ENCODE peak calls at places on chromosomes 2 and 18, in four cellular contexts. T, A, P and F are unnamed samples.

GRCh38 chr2:165601866-165602636 is 132.6 kb downstream of the CSRNP3 start:
- DNase-seq in P (peak), T (no peak), A (no peak), F (no peak)

GRCh38 chr18:29218101-29218500 is 1041.2 kb upstream of the CDH2 start:
- DNase-seq in P (no peak), T (no peak), A (no peak), F (no peak)

GRCh38 chr2:208354964-208355381 is 51.6 kb upstream of the PTH2R start:
- DNase-seq in T (no peak), P (no peak), A (no peak), F (peak)

GRCh38 chr2:198309673-198310280 is 505.4 kb downstream of the PLCL1 start:
- DNase-seq in A (no peak), P (peak), T (peak), F (peak)

GRCh38 chr18:66560092-66560491 is 43.8 kb downstream of the CDH19 start:
- DNase-seq in T (no peak), A (no peak), P (peak), F (peak)

GRCh38 chr2:233380132-233381012 is 26.1 kb downstream of the DGKD start:
- DNase-seq in T (no peak), P (no peak), A (no peak), F (no peak)

GRCh38 chr2:120984046-120984445 is 248.4 kb downstream of the GLI2 start:
- DNase-seq in T (no peak), P (no peak), A (no peak), F (no peak)

GRCh38 chr2:65800998-65801397 is 368.6 kb upstream of the SPRED2 start:
- DNase-seq in P (peak), T (no peak), A (no peak), F (no peak)

GRCh38 chr2:153386481-153386891 is 92.1 kb downstream of the RPRM start:
- DNase-seq in A (no peak), P (no peak), T (no peak), F (no peak)

GRCh38 chr2:219128401-219128800 is 32.2 kb downstream of the NHEJ1 start:
- DNase-seq in A (no peak), T (no peak), P (no peak), F (no peak)

GRCh38 chr2:141508806-141509595 is 621.8 kb downstream of the LRP1B start:
- DNase-seq in P (no peak), A (no peak), T (no peak), F (no peak)

GRCh38 chr2:175253871-175254270 is 72.4 kb upstream of the ATP5MC3 start:
- DNase-seq in T (no peak), P (no peak), A (no peak), F (no peak)

GRCh38 chr2:233801357-233802131 is 23.4 kb downstream of the MROH2A start:
- DNase-seq in A (no peak), T (no peak), P (no peak), F (no peak)

GRCh38 chr18:74132201-74132600 is 15.4 kb downstream of the FBXO15 start:
- DNase-seq in P (no peak), A (no peak), T (no peak), F (no peak)

GRCh38 chr2:32946314-32947075 is at the start of gene LTBP1:
- DNase-seq in T (peak), P (peak), A (no peak), F (peak)

GRCh38 chr2:100859902-100860301 is 40.0 kb downstream of the NPAS2 start:
- DNase-seq in A (no peak), T (no peak), P (no peak), F (no peak)

GRCh38 chr2:149679286-149679685 is 91.7 kb upstream of the MMADHC start:
- DNase-seq in P (peak), T (no peak), A (no peak), F (no peak)
- TF ChIP-seq PBX3 in P (no peak), T (no peak), A (no peak), F (no peak)

GRCh38 chr2:109345091-109345490 is 216.1 kb downstream of the SH3RF3 start:
- DNase-seq in T (no peak), P (no peak), A (no peak), F (no peak)
- TF ChIP-seq PBX3 in T (no peak), P (no peak), A (no peak), F (no peak)

GRCh38 chr2:19843992-19844515 is 57.7 kb downstream of the TTC32 start:
- DNase-seq in P (no peak), A (no peak), T (no peak), F (no peak)

GRCh38 chr2:19844750-19845149 is 57.0 kb downstream of the TTC32 start:
- DNase-seq in A (no peak), T (no peak), P (no peak), F (no peak)

GRCh38 chr2:19845323-19845920 is 56.4 kb downstream of the TTC32 start:
- DNase-seq in T (no peak), A (no peak), P (no peak), F (no peak)

GRCh38 chr2:19839438-19839837 is 62.3 kb downstream of the TTC32 start:
- DNase-seq in P (no peak), A (no peak), T (no peak), F (no peak)

DNA sequence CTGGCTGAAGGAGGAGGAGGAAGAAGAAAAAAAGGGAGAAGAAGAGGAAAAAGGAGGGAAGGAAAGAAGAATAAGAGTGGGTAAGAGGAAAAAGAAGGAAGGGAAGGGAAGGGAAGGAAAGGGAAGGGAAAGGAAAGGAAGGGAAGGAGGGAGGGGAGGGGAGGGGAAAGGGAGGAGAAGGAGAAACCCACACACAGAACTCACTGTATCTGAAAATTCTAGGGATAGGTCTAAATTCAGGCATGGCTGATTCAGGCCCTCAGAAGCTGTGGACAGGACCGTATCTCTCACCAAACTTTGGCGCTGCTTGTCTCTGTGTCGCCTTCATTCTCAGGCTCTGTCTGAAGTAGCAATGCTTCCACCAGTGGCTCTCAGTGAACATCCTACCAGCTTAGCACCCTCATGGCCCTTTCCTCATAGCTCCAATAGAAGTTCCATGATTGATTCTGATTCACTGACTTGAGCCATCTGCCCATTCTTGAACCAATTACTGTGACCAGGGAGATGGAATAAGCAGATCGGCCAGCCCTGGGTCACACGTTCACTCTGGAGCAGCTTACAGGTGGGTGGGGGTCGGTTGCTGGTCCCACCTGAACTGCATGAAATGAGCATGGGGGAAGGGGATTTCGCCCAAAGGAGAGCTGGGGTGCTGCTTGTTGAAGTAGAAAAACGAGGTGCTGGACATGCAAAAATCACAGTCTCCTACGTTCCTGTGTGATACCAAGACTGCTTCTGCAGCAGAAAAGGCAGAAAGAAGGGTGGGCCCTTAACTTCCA is 59.7 kb downstream of the TTC32 start:
- DNase-seq in P (no peak), A (no peak), T (no peak), F (no peak)
- TF ChIP-seq PBX3 in P (no peak), A (no peak), T (no peak), F (no peak)

DNA sequence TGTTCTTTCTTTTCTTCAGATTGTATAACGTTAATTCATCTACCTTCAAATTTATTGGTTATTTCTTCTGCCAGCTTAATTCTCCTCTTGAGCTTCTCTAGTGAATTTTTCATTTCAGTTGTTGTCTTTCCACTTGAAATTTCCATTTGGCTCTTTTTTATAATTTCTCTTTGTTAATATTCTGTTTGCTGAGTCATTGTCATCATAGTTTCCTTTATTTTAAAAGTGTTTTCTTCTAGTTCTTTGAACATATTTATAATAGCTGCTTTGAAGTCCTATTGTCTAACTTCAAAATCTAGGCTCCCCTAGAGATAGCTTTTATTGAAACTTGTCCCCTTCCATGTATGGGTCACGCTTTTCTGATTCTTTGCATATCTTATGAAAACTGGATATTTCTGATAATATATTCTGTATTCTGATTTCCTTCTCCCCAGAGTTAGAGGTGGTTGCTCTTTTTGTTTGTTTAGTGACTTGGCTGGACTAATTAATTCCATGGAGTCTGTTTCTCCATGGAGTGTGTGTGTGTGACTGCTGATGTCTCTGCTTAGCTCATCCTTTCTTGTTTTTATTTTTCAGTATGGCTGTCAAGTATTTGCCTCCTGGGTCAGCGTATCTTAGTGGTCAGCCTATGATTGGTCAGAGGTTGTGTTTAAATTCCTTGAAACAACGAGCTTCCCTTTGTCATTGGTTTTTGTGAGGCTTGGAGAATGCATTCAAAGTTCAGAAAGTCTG is 47.6 kb downstream of the DIS3L2 start:
- DNase-seq in P (no peak), A (no peak), T (no peak), F (no peak)
- TF ChIP-seq PBX3 in P (no peak), A (no peak), T (no peak), F (no peak)

GRCh38 chr18:76144844-76145243 is 350.2 kb downstream of the ZNF516 start:
- DNase-seq in P (no peak), A (no peak), T (no peak), F (no peak)

GRCh38 chr18:76149284-76149683 is 345.8 kb downstream of the ZNF516 start:
- DNase-seq in T (no peak), P (no peak), A (no peak), F (no peak)

GRCh38 chr18:76145506-76145905 is 349.5 kb downstream of the ZNF516 start:
- DNase-seq in P (no peak), A (no peak), T (no peak), F (no peak)

GRCh38 chr18:76149728-76150127 is 345.3 kb downstream of the ZNF516 start:
- DNase-seq in P (no peak), A (no peak), T (no peak), F (no peak)

DNA sequence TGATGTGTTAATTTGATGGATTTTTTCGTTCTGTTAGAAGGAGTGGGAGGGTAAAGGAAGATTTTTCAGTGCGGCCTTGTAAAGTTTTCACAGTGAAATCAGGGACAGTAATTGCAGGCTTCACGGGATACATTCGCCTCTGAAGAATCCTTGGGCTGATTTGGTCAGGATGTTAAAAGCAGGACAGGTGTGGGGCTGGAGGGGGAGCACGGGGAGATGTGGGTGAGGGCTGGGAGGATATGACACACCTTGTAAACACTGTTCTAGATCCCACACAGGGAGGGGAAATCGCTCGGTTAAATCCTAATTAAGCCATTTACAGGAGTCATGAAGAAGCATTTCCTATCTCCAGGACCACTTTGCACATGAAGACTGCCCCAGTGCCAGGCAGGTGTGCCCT is 349.1 kb downstream of the ZNF516 start:
- DNase-seq in P (no peak), T (no peak), A (no peak), F (no peak)
- TF ChIP-seq PBX3 in P (no peak), T (no peak), A (no peak), F (no peak)

DNA sequence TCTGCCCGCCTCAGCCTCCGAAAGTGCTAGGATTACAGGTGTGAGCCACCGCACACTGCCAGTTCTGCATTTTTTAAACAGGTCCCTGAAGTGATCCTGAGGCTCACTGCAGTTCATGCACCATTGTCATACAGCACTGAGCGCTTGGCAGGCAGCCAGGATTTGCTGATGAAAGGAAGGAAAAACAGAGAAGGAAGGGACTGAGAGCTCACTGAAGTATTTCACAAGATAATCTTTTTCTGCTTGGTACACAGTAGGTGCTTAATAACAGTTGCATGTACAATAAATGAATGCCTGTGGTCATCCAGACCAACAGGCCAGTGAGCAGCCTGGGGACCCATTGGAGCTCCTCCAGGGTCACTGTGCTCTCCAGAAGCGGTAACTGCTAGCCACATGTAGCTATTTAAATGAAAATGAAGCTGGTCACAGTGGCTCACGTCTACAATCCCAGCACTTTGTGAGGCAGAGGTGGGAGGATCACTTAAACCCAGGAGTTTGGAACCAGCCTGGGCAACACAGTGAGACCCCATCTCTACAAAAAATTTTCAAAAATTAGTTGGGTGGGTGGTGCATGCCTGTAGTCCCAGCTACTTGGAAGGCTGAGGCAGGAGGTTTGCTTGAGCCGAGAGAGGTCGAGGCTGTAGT is 33.1 kb upstream of the SMAD7 start:
- DNase-seq in A (no peak), T (no peak), P (no peak), F (peak)
- TF ChIP-seq PBX3 in A (no peak), T (no peak), P (no peak), F (no peak)

GRCh38 chr2:75870133-75870532 is 159.4 kb upstream of the GCFC2 start:
- DNase-seq in P (no peak), A (no peak), T (no peak), F (no peak)
- TF ChIP-seq PBX3 in P (no peak), A (no peak), T (no peak), F (no peak)

GRCh38 chr2:206217162-206217561 is 57.3 kb upstream of the ZDBF2 start:
- DNase-seq in T (peak), P (no peak), A (no peak), F (no peak)

GRCh38 chr2:206213514-206213845 is 53.8 kb downstream of the EEF1B2 start:
- DNase-seq in P (no peak), A (no peak), T (no peak), F (no peak)

GRCh38 chr2:206208900-206209299 is 49.2 kb downstream of the EEF1B2 start:
- DNase-seq in T (no peak), A (no peak), P (no peak), F (peak)

GRCh38 chr2:206212673-206213513 is 53.2 kb downstream of the EEF1B2 start:
- DNase-seq in A (no peak), T (no peak), P (no peak), F (no peak)

DNA sequence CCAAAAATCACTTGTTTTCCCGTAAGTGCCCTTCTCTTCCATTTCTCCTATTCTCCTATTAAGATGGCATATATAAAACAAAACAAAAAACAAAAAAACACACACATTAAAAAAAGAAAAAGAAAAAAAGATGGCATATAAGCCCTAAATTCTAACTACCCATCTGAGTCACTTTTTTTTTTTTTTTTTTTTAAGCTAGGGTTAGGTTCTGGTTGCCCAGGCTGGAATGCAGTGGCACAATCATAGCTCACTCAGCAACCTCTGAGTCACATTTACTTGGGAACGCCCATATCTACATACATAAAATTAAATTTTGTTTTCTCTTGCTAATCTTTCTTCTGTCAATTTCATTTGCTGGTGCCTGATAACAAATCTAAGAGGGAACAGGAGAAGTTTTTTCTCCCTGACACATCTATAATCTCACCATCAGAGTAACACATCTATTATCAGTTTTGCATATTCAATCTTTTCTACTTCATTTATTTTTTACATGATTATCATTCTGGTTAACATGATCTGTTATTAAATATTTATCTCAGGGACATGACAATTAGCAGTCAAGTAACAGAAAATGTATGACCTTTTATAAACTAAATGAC is 52.1 kb downstream of the EEF1B2 start:
- DNase-seq in P (peak), T (no peak), A (no peak), F (no peak)
- TF ChIP-seq PBX3 in P (no peak), T (no peak), A (no peak), F (no peak)

GRCh38 chr18:80088036-80088435 is 21.0 kb upstream of the ADNP2 start:
- DNase-seq in P (no peak), A (no peak), T (no peak), F (no peak)

GRCh38 chr18:80088823-80089222 is 20.2 kb upstream of the ADNP2 start:
- DNase-seq in P (peak), T (no peak), A (no peak), F (no peak)

GRCh38 chr18:80086281-80086680 is 22.8 kb upstream of the ADNP2 start:
- DNase-seq in P (no peak), T (no peak), A (no peak), F (no peak)
- TF ChIP-seq PBX3 in P (no peak), T (no peak), A (no peak), F (no peak)

GRCh38 chr18:48778344-48779011 is 172.3 kb downstream of the SMAD7 start:
- DNase-seq in T (no peak), P (no peak), A (peak), F (no peak)

GRCh38 chr18:48777737-48778111 is 173.0 kb downstream of the SMAD7 start:
- DNase-seq in A (no peak), P (no peak), T (peak), F (peak)

GRCh38 chr18:48776641-48777025 is 174.1 kb downstream of the SMAD7 start:
- DNase-seq in T (no peak), P (no peak), A (no peak), F (no peak)

GRCh38 chr18:48776161-48776555 is 174.6 kb downstream of the SMAD7 start:
- DNase-seq in P (no peak), T (no peak), A (no peak), F (no peak)

DNA sequence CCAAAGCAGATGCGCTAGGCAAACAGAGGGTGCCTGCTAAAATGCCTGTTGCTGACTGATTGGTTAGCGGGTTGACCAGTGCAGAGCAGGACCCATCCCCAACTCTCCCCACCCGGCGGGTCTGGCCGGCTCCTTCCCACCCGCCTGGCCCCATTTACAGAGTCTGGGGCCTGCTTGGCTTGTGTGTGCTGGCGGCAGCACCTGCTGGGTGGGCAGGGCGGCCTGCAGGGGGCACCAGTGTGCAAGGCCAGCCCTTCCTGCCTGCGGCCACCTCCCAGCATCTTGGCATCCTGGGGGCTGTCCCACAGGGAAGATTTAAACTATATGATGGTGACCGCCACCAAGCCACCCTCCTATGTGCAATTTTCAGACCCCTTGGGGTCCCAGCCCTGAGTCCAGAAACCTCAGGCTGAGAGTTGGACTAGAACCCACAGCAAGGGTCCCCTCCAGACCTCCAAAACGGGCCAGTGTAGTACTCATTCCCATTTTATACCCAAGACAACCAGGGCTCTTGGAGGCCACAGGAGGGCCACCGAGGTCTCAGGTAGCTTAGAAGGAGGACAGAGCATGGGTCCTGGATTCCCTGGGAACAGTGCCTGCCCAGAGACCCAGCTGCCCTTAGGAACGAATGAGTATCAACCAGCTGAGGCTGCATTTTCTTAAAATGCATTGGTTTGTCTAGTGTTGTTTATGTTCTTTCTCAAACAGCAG is 173.6 kb downstream of the SMAD7 start:
- DNase-seq in P (peak), A (no peak), T (peak), F (peak)
- TF ChIP-seq PBX3 in P (no peak), A (no peak), T (no peak), F (no peak)